ENCODE peak calls at places on chromosomes 13 and 19, in four cellular contexts. E is GM12878, W is H1, B is K562. Y is an unnamed sample. For H3K4me1, the result is how much of the 10 kb centered on the place peaks cover.

GRCh38 chr13:20721454-20722357 is 18.2 kb downstream of the IL17D start:
- DNase-seq in E (no peak), W (peak), B (peak), Y (no peak)

GRCh38 chr13:79519252-79519651 is 38.3 kb downstream of the NDFIP2 start:
- DNase-seq in E (no peak), W (no peak), B (no peak), Y (no peak)

GRCh38 chr19:2663920-2664571 is 38.4 kb downstream of the GNG7 start:
- DNase-seq in E (no peak), W (no peak), B (peak), Y (no peak)

GRCh38 chr19:3985643-3986259 is 488 bp upstream of the EEF2 start:
- DNase-seq in E (no peak), W (no peak), B (no peak), Y (no peak)

GRCh38 chr13:113926301-113926761 is 47.5 kb downstream of the C13orf46 start:
- DNase-seq in E (no peak), W (no peak), B (no peak), Y (no peak)

GRCh38 chr19:5672708-5673459 is 7.4 kb downstream of the MICOS13 start:
- DNase-seq in E (no peak), W (no peak), B (no peak), Y (no peak)

GRCh38 chr19:16160943-16161560 is 12.3 kb downstream of the CIB3 start:
- DNase-seq in E (no peak), W (no peak), B (peak), Y (peak)

GRCh38 chr19:49058592-49058991 is 1.0 kb upstream of the CGB7 start:
- DNase-seq in E (no peak), W (no peak), B (peak), Y (no peak)

GRCh38 chr13:76462003-76462402 is 424.2 kb downstream of the KCTD12 start:
- DNase-seq in E (no peak), W (no peak), B (no peak), Y (no peak)

GRCh38 chr13:41645313-41645712 is 188.0 kb downstream of the RGCC start:
- DNase-seq in E (no peak), W (no peak), B (no peak), Y (no peak)

GRCh38 chr13:37701972-37702371 is 103.4 kb upstream of the POSTN start:
- DNase-seq in E (no peak), W (no peak), B (no peak), Y (no peak)

GRCh38 chr19:34235425-34235940 is 18.9 kb upstream of the GARRE1 start:
- DNase-seq in E (no peak), W (no peak), B (no peak), Y (no peak)

GRCh38 chr13:113724780-113725315 is 34.2 kb upstream of the TMEM255B start:
- DNase-seq in E (peak), W (peak), B (peak), Y (peak)

GRCh38 chr19:7010722-7011593 is 10.3 kb downstream of the MBD3L2B start:
- DNase-seq in E (no peak), W (no peak), B (no peak), Y (no peak)

GRCh38 chr19:40524133-40524549 is 52.5 kb upstream of the SHKBP1 start:
- DNase-seq in E (no peak), W (no peak), B (peak), Y (no peak)

GRCh38 chr19:3360494-3361383 is 5.6 kb upstream of the NFIC start:
- DNase-seq in E (no peak), W (peak), B (peak), Y (no peak)

GRCh38 chr13:50584856-50585580 is 258.5 kb downstream of the DLEU7 start:
- DNase-seq in E (no peak), W (no peak), B (no peak), Y (no peak)

GRCh38 chr13:20128459-20128927 is 32.4 kb downstream of the GJA3 start:
- DNase-seq in E (no peak), W (no peak), B (no peak), Y (no peak)

GRCh38 chr13:46170687-46171086 is 11.3 kb downstream of the LCP1 start:
- DNase-seq in E (no peak), W (no peak), B (no peak), Y (no peak)

GRCh38 chr13:77740931-77741586 is 43.6 kb downstream of the SLAIN1 start:
- DNase-seq in E (no peak), W (no peak), B (no peak), Y (no peak)

GRCh38 chr19:4866595-4867424 is 657 bp downstream of the PLIN3 start:
- DNase-seq in E (no peak), W (peak), B (peak), Y (no peak)

GRCh38 chr13:34701919-34702318 is 240.2 kb upstream of the NBEA start:
- DNase-seq in E (no peak), W (no peak), B (no peak), Y (no peak)

GRCh38 chr19:36891768-36892357 is 24.2 kb downstream of the ZNF829 start:
- DNase-seq in E (no peak), W (no peak), B (no peak), Y (no peak)

GRCh38 chr19:6014551-6015135 is 36.7 kb upstream of the RANBP3 start:
- DNase-seq in E (no peak), W (no peak), B (no peak), Y (no peak)

GRCh38 chr13:36847541-36848045 is 28.6 kb downstream of the RFXAP start:
- DNase-seq in E (no peak), W (no peak), B (no peak), Y (no peak)

GRCh38 chr13:112150352-112150751 is 83.4 kb downstream of the SOX1 start:
- DNase-seq in E (no peak), W (no peak), B (no peak), Y (no peak)

GRCh38 chr19:16470911-16471811 is 609 bp downstream of the EPS15L1 start:
- DNase-seq in E (no peak), W (peak), B (peak), Y (no peak)

GRCh38 chr19:56333506-56333905 is 18.9 kb upstream of the ZSCAN5A start:
- DNase-seq in E (no peak), W (peak), B (peak), Y (peak)

GRCh38 chr13:65095118-65095517 is 2135.0 kb downstream of the PCDH9 start:
- DNase-seq in E (no peak), W (no peak), B (no peak), Y (no peak)

GRCh38 chr13:21413013-21413412 is 46.1 kb downstream of the ZDHHC20 start:
- DNase-seq in E (no peak), W (no peak), B (no peak), Y (no peak)

GRCh38 chr13:59450218-59450617 is 713.5 kb downstream of the DIAPH3 start:
- DNase-seq in E (no peak), W (no peak), B (no peak), Y (no peak)

GRCh38 chr13:37546087-37546486 is 52.5 kb downstream of the POSTN start:
- DNase-seq in E (no peak), W (no peak), B (no peak), Y (no peak)

GRCh38 chr13:24822640-24823039 is 58.7 kb downstream of the RNF17 start:
- DNase-seq in E (peak), W (no peak), B (no peak), Y (no peak)

GRCh38 chr13:20969182-20969581 is 66.6 kb upstream of the XPO4 start:
- DNase-seq in E (peak), W (no peak), B (no peak), Y (peak)

GRCh38 chr13:42798118-42798517 is 16.7 kb downstream of the FAM216B start:
- DNase-seq in E (no peak), W (no peak), B (no peak), Y (no peak)

GRCh38 chr13:75691183-75691582 is 55.1 kb downstream of the LMO7 start:
- DNase-seq in E (no peak), W (no peak), B (no peak), Y (no peak)

GRCh38 chr13:76717092-76717491 is 169.1 kb downstream of the KCTD12 start:
- DNase-seq in E (no peak), W (no peak), B (no peak), Y (no peak)

GRCh38 chr19:38712161-38712748 is 32.0 kb downstream of the CAPN12 start:
- DNase-seq in E (no peak), W (no peak), B (no peak), Y (no peak)

GRCh38 chr19:13342672-13343071 is 163.6 kb downstream of the CACNA1A start:
- DNase-seq in E (no peak), W (no peak), B (no peak), Y (no peak)

GRCh38 chr13:33258437-33259193 is 26.9 kb downstream of the STARD13 start:
- DNase-seq in E (no peak), W (no peak), B (no peak), Y (no peak)
- H3K4me1 ChIP-seq in E (under half), W (under half), B (under half), Y (under half)

GRCh38 chr13:72539925-72540324 is 187.5 kb downstream of the MZT1 start:
- DNase-seq in E (no peak), W (no peak), B (no peak), Y (no peak)
- TF ChIP-seq EGR1 in E (no peak), W (no peak), B (no peak), Y (no peak)

GRCh38 chr19:44729516-44730033 is 18.9 kb upstream of the BCL3 start:
- DNase-seq in E (no peak), W (no peak), B (no peak), Y (no peak)

GRCh38 chr19:44732235-44733014 is 16.1 kb upstream of the BCL3 start:
- DNase-seq in E (no peak), W (no peak), B (no peak), Y (no peak)

GRCh38 chr19:44728178-44728577 is 20.3 kb upstream of the BCL3 start:
- DNase-seq in E (no peak), W (no peak), B (no peak), Y (no peak)

GRCh38 chr19:44731622-44732021 is 16.9 kb upstream of the BCL3 start:
- DNase-seq in E (no peak), W (no peak), B (no peak), Y (no peak)

DNA sequence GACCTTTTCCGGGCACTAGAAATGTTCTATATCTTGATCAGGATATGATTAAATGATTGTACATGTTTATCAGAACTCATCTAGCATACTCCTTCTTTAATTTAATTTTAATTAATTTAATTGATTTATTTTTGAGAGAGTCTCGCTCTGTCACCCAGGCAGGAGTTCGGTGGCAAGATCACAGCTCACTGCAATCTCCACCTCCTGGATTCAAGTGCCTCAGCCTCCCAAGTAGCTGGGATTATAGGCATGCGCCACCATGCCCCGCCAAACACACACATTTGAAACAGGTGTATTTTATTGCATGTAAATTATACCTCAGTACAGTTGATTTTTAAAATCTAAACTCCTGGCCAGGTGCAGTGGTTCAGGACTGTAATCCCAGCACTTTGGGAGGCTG is 17.4 kb upstream of the BCL3 start:
- DNase-seq in E (no peak), W (no peak), B (no peak), Y (no peak)
- H3K27ac ChIP-seq in E (no peak), W (no peak), B (no peak), Y (no peak)

DNA sequence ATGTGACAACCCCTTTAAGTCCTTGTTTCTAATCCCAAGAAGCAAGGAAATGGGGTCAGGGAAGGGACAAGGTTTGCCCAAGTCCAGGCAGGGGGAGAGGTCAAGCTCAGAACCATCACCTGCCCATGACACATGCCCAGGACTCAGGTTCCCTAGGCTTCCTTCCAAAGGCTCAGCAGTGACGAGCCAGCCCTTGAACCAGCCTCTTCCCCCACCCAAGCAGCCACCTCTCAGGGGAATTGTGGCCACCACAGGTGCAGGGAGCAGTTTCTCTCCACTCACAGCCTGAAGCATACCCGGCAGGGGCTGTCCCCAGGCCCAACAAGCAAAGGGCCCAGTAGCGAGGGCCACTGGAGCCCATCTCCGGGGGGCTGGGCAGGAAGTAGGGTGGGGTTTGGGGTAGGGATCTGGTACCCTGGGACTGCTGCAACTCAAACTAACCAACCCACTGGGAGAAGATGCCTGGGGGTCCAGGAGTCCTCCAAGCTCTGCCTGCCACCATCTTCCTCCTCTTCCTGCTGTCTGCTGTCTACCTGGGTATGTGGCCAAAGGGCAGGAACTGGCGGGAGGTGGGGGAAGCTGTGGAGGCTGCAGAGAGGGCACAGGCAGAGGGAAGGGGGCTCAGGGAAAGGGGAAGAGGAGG is at the start of gene CD79A:
- DNase-seq in E (peak), W (peak), B (no peak), Y (no peak)
- H3K4me1 ChIP-seq in E (under half), W (under half), B (under half), Y (under half)

GRCh38 chr19:46919324-46919723 is 58.5 kb downstream of the ARHGAP35 start:
- DNase-seq in E (no peak), W (no peak), B (no peak), Y (no peak)
- TF ChIP-seq EGR1 in E (no peak), W (no peak), B (no peak), Y (no peak)

DNA sequence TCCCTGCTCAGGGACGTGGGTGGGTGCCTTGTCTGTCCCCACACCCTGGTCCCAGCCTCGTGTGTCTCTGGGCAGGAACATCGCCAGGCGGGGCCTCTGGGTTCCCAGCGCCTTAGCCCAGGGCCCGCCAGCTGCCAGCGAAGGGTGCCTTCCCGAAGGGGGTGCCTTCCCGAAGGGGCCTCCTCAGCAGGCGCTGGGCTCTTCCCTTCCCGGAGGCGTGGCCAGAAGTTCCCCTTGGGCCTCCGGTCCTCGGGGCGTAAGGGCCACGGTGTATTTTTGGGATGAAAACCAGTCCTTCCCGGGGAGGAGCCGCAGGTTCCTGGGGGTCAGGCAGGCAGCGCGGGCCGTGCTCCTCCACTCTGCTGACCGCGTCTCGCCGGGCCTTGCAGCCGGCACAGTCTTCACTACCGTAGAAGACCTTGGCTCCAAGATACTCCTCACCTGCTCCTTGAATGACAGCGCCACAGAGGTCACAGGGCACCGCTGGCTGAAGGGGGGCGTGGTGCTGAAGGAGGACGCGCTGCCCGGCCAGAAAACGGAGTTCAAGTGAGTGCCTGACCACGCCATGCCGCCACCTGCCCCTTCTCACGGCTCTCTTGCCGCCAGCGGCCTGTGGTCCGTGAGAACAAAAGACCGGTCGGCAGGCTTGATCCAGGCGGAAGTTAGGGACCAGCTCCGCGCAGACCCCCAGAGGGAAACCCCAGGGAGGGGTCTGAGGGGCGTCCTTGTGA is 6.9 kb downstream of the BSG start:
- DNase-seq in E (no peak), W (no peak), B (no peak), Y (no peak)
- H3K27ac ChIP-seq in E (no peak), W (no peak), B (no peak), Y (no peak)

GRCh38 chr13:61252213-61252612 is 163.4 kb downstream of the PCDH20 start:
- DNase-seq in E (no peak), W (no peak), B (no peak), Y (no peak)

GRCh38 chr13:61258185-61258584 is 157.5 kb downstream of the PCDH20 start:
- DNase-seq in E (no peak), W (no peak), B (no peak), Y (no peak)

GRCh38 chr13:61253105-61253877 is 162.4 kb downstream of the PCDH20 start:
- DNase-seq in E (no peak), W (no peak), B (no peak), Y (no peak)

DNA sequence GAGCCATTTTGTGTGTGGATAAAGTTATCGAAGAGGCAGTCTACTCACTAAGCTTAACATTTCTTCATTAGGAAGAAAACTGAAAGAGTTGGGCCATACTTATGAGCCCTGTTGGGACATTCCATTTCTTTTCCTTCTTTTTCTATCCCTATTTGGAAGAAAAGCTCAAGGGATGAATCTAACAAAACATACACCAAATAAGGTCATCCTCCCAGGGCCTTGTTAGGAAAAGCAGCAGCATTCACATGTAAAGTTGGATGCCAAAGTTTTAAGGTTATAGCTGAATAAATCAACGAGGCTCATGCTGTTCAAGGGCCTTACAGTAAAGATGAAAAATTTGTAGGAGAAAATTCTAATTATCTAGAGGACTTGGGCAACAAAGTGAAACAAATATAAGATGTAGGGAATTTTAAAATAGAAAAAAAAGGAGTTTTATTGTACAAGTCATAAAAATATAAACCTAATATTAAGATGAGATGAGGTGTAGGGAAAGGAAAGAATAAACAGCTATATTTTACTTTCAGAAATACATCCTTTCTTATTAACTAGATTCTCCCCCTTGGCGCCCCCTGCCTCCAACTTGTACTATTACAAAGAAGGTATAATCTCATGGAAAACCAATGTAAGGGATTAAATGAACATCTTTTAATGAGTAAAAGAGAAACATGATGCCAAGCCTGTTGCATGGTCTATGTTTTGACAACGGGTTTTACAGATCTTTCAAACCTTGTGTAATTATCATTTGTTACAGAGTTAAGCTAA is 160.4 kb downstream of the PCDH20 start:
- DNase-seq in E (no peak), W (peak), B (no peak), Y (peak)
- H3K4me1 ChIP-seq in E (under half), W (under half), B (under half), Y (under half)

Y was measured in HCT116.